ENCODE peak calls at places on chromosomes 3 and 15, in four cellular contexts. A is neuronal stem cell, K is trophoblast cell, P is H1. X is an unnamed sample.

GRCh38 chr3:120093923-120094775 is at the start of gene GSK3B:
- DNase-seq in A (peak), K (peak), P (peak), X (no peak)

GRCh38 chr3:53633197-53633787 is 138.9 kb downstream of the CACNA1D start:
- DNase-seq in P (no peak), A (no peak), K (no peak), X (no peak)

GRCh38 chr15:96165775-96166174 is 164.7 kb upstream of the NR2F2 start:
- DNase-seq in A (no peak), K (no peak), P (no peak), X (no peak)

GRCh38 chr3:156174229-156174847 is 54.0 kb downstream of the KCNAB1 start:
- DNase-seq in P (no peak), A (no peak), K (peak), X (no peak)

GRCh38 chr3:193912621-193913178 is 223.2 kb upstream of the HES1 start:
- DNase-seq in K (no peak), A (no peak), P (peak), X (no peak)

GRCh38 chr3:63948995-63949394 is 36.8 kb upstream of the SCAANT1 start:
- DNase-seq in K (peak), P (no peak), A (no peak), X (peak)

GRCh38 chr3:126683506-126683905 is 20.5 kb upstream of the CHCHD6 start:
- DNase-seq in A (no peak), K (no peak), P (peak), X (no peak)

GRCh38 chr3:142595581-142595950 is 627 bp upstream of the PLS1 start:
- DNase-seq in P (no peak), K (peak), A (no peak), X (peak)

GRCh38 chr3:143139786-143140185 is 20.2 kb downstream of the CHST2 start:
- DNase-seq in P (no peak), A (no peak), K (no peak), X (no peak)

GRCh38 chr3:28746990-28747389 is 398.4 kb upstream of the AZI2 start:
- DNase-seq in P (no peak), K (no peak), A (no peak), X (no peak)

GRCh38 chr15:73352082-73352481 is 16.7 kb downstream of the HCN4 start:
- DNase-seq in A (no peak), K (no peak), P (no peak), X (no peak)

GRCh38 chr3:170419301-170420087 is 826 bp downstream of the CLDN11 start:
- DNase-seq in K (peak), A (no peak), P (peak), X (peak)

GRCh38 chr3:2623463-2623862 is 486.7 kb downstream of the IL5RA start:
- DNase-seq in A (no peak), K (no peak), P (no peak), X (peak)

GRCh38 chr3:15330031-15330596 is 2.3 kb downstream of the SH3BP5 start:
- DNase-seq in A (no peak), P (no peak), K (no peak), X (no peak)

GRCh38 chr3:73716418-73716817 is 91.7 kb upstream of the PDZRN3 start:
- DNase-seq in A (no peak), K (no peak), P (no peak), X (peak)

GRCh38 chr15:38531509-38531908 is 33.1 kb downstream of the RASGRP1 start:
- DNase-seq in K (no peak), P (no peak), A (no peak), X (peak)

DNA sequence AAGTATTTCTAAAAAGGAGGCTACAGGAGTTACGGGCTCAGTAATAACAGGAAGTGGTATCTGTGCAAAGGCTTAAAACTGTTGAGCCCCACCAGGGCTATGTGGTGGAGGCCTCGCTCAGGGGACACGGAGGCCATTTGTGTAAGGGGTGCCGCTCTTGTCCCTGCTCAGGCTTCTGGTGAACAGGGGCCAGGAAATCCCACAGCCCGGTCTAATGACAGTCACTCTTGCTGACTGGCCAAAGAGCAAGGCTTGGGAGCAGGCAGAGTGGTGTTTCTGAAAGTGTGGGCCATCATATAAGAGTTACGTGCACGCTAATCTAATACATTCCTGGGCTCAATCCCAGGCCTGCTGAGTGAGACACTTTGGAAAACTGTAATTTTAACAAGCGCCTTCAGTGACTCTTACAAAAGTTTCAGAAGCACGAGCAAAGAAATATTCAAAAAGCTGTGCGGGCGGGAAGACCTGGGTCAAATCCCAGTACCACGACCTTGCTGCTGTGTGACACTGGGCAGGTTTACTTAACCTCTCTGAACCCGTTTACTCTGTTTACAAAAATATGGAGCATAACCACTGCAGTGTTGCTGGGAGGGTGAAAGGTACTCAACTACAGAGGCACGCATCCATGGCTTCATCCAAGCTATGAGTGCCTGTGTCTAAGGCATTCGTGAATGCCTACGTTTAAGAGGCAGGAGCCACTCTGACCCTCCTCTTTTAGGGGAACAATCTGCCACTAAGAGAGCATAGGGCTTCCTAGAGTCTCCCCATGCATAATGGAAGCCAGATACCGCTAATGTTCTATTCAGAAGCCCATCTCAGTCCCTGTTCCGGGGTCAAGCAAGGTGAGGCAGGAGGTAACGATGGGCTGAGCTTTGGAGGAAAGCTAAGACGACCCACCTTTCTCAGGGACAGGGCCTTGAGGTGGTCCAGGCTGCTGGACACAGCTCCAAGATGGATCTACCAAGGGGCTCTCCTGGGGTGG is 2.0 kb downstream of the ATP10A start:
- DNase-seq in A (no peak), P (no peak), K (no peak), X (no peak)
- H3K4me3 ChIP-seq in A (no peak), P (no peak), K (no peak), X (peak)

DNA sequence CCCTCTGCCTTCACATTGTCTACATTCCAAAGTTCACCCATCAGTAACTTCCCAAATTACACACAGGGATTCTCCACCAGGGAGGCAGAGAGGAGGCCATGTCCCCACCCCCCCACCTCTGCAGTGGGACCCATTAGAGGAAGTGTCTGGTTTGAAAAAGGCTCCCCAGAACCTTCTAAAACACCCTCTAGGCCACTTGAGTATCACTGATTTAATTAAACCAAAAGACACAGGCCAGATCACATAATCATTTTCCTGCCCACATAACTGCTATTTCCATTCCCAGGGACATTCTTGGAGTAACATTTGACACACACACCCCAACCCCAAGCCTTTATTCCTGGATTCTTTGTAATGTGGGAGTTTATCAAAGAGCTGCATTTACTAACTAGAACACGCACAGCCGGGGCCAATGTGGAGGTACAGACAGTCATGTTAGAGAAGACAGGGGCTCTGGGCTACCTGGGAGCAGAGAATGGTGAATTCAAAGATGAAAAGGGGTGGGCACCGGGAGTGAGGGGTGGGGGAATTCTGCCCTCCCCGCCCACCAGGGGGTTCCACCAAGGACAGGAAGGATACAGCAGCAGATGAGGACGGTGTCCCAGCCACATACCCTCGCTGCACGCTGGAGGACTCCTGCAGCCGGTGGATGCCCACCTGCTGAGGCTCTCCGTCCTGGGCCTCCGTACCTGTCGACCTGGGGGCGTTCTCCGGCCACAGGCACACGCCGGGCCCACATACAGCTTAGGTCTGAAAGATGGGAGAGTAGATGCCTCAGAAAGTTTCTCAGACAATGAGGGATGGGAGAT is 201.4 kb upstream of the CTNNB1 start:
- DNase-seq in P (no peak), A (no peak), K (no peak), X (no peak)
- H2BK12ac ChIP-seq in P (peak), A (no peak), K (peak), X (no peak)

GRCh38 chr3:71602256-71602655 is 18.7 kb upstream of the FOXP1 start:
- DNase-seq in P (no peak), A (no peak), K (no peak), X (no peak)
- H3K4me3 ChIP-seq in P (no peak), A (no peak), K (no peak), X (no peak)

GRCh38 chr3:55648591-55649318 is 161.6 kb upstream of the WNT5A start:
- DNase-seq in P (no peak), K (no peak), A (no peak), X (no peak)
- H2BK12ac ChIP-seq in P (peak), K (no peak), A (no peak), X (no peak)

GRCh38 chr3:141415959-141416358 is 47.7 kb downstream of the ZBTB38 start:
- DNase-seq in A (no peak), K (no peak), P (no peak), X (no peak)

GRCh38 chr3:141412936-141413354 is 44.6 kb downstream of the ZBTB38 start:
- DNase-seq in A (no peak), K (peak), P (no peak), X (peak)

GRCh38 chr3:141414800-141415462 is 46.6 kb downstream of the ZBTB38 start:
- DNase-seq in P (no peak), K (no peak), A (no peak), X (peak)

GRCh38 chr3:141413387-141414140 is 45.3 kb downstream of the ZBTB38 start:
- DNase-seq in P (no peak), A (no peak), K (no peak), X (no peak)

DNA sequence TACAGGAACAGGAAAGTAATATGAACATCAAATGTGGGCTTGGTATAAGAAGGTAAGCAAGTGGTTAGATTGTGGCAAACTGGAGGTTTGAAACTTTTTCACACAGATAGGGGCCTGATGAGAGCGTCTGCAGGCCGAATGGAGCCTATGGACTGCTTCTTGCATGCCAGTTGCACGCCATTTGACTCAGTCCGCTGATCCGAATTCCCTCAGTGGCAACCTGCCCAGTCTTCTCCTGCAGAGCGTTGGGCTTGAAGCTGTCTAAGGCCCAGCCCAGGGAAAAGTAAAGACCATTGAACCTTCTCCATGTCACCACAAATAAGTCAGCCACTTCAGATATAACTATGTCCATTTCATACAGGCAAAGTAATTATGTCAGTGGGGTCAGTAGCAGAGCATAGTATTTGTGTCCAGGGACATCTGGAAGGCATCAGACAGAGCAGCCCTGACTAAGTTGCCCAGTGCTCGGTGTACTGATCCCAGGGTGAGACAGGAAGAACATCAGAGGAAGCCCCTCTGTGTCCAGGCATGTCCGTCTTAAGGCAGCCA is 45.9 kb downstream of the ZBTB38 start:
- DNase-seq in A (no peak), K (no peak), P (no peak), X (peak)
- H3K4me3 ChIP-seq in A (no peak), K (no peak), P (no peak), X (no peak)